ENCODE peak calls at places on chromosomes 3 and 15, in four cellular contexts. G is A549, M is neural progenitor cell, W is ovary. H is an unnamed sample. For H3K4me1, the result is how much of the 10 kb centered on the place peaks cover.

GRCh38 chr3:189349772-189350171 is 178.0 kb downstream of the TPRG1 start:
- DNase-seq in G (no peak), M (no peak), W (no peak), H (no peak)

GRCh38 chr15:87736401-87736800 is 520.1 kb downstream of the NTRK3 start:
- DNase-seq in W (no peak), M (no peak), G (no peak), H (no peak)

GRCh38 chr3:189685854-189686253 is 54.7 kb downstream of the TP63 start:
- DNase-seq in M (no peak), G (no peak), W (no peak), H (no peak)

GRCh38 chr15:98503970-98504369 is 144.4 kb upstream of the IGF1R start:
- DNase-seq in G (no peak), M (no peak), W (no peak), H (peak)

GRCh38 chr3:33146791-33147445 is 33.1 kb downstream of the CRTAP start:
- DNase-seq in M (no peak), W (no peak), G (no peak), H (no peak)

GRCh38 chr3:193590088-193590856 is 2.7 kb upstream of the OPA1 start:
- DNase-seq in W (no peak), M (no peak), G (no peak), H (peak)

GRCh38 chr3:134487406-134487805 is 1.5 kb downstream of the CEP63 start:
- DNase-seq in G (no peak), M (no peak), W (no peak), H (no peak)

GRCh38 chr15:72205273-72205672 is 7.7 kb upstream of the GRAMD2A start:
- DNase-seq in M (no peak), G (no peak), W (no peak), H (no peak)

GRCh38 chr15:76368135-76368588 is 31.6 kb downstream of the ISL2 start:
- DNase-seq in G (no peak), M (no peak), W (no peak), H (no peak)

GRCh38 chr3:68571321-68571720 is 361.0 kb downstream of the TAFA4 start:
- DNase-seq in M (no peak), G (no peak), W (no peak), H (no peak)

GRCh38 chr3:167100651-167101050 is 279.4 kb downstream of the ZBBX start:
- DNase-seq in M (no peak), G (no peak), W (no peak), H (no peak)

GRCh38 chr3:12287727-12288465 is 974 bp upstream of the PPARG start:
- DNase-seq in M (peak), G (no peak), W (peak), H (no peak)

GRCh38 chr3:149375824-149376196 is 1.6 kb downstream of the TM4SF1 start:
- DNase-seq in M (no peak), G (no peak), W (no peak), H (no peak)
- H3K4me1 ChIP-seq in M (under half), G (half or more), W (under half), H (half or more)

GRCh38 chr15:89116404-89116803 is 28.1 kb downstream of the ABHD2 start:
- DNase-seq in W (no peak), G (no peak), M (no peak), H (no peak)

GRCh38 chr15:89114974-89115373 is 26.7 kb downstream of the ABHD2 start:
- DNase-seq in W (no peak), G (no peak), M (peak), H (no peak)

GRCh38 chr15:89113263-89113662 is 25.0 kb downstream of the ABHD2 start:
- DNase-seq in M (no peak), G (no peak), W (no peak), H (no peak)

GRCh38 chr15:89117790-89118189 is 29.5 kb downstream of the ABHD2 start:
- DNase-seq in W (no peak), M (no peak), G (no peak), H (no peak)

GRCh38 chr15:89115547-89115946 is 27.3 kb downstream of the ABHD2 start:
- DNase-seq in M (no peak), W (no peak), G (no peak), H (no peak)
- H3K4me1 ChIP-seq in M (under half), W (under half), G (half or more), H (under half)

GRCh38 chr3:126679318-126679751 is 24.4 kb upstream of the TXNRD3 start:
- DNase-seq in M (peak), W (peak), G (peak), H (peak)

GRCh38 chr3:126679831-126680677 is 24.0 kb upstream of the CHCHD6 start:
- DNase-seq in M (no peak), W (no peak), G (no peak), H (no peak)

GRCh38 chr3:126683069-126683468 is 21.0 kb upstream of the CHCHD6 start:
- DNase-seq in W (no peak), M (no peak), G (no peak), H (no peak)

GRCh38 chr3:126683506-126683905 is 20.5 kb upstream of the CHCHD6 start:
- DNase-seq in W (no peak), M (no peak), G (no peak), H (no peak)

DNA sequence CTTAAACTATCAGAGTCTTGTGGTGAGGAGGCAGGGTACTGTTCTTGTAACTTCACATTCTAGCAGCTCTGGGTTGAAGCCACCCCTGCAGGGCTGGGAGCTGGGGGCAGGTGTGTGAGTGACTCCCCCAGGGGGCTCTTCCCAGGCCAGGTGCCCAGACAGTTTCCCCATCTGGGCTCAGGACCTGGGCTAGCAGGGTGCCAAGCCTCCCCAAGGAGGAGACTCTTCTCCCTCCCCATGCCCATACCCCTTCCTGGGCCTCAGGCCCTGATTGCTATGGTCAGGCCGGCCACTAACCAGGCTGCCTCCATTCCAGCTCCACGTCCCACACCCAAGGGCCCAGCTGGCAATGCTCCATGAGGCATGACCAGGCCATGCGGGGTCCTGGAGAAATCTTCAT is 22.0 kb upstream of the CHCHD6 start:
- DNase-seq in M (no peak), W (no peak), G (no peak), H (no peak)
- H3K4me1 ChIP-seq in M (under half), W (under half), G (under half), H (under half)

GRCh38 chr3:118151164-118151563 is 883.5 kb downstream of the IGSF11 start:
- DNase-seq in G (no peak), W (no peak), M (no peak), H (no peak)

GRCh38 chr3:118144919-118145318 is 889.7 kb downstream of the IGSF11 start:
- DNase-seq in G (no peak), W (no peak), M (peak), H (no peak)

DNA sequence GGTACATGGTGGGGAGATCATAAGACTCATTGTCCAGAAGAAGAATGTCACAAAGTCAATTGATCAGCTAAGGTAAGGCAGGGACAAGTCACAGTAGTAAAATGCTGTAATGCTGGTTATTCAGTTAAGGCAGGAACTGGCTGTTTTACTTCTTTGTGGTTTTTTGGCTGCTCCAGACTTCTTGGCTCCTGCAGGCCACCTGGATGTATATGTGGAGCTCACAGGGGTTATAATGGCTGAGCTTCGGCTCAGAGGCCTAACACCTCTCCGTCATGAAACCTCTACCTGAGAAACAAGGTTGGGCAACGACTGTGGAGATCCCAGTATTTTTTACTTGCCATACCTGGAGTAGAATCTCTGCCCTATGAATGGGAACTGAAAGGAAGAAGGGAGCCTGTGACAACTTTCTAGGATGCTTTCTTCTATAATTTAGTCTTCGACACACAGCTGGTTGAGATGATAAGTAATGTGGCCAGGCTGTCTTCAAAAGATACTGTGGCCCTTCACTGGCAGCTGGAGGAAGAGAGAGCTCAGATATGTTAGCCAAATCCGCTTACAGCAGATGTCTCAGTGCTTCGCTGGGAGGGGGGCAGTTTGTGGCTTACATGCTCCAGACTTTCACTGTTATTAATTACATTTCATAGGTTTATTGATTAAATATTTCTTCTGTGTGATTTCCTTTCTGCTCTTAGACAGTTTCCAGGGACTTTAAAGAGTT is 887.8 kb downstream of the IGSF11 start:
- DNase-seq in W (no peak), G (no peak), M (no peak), H (no peak)
- H3K4me1 ChIP-seq in W (under half), G (under half), M (under half), H (under half)

H was measured in SJSA1.